ENCODE peak calls at places on chromosomes 3 and 15, in seven cellular contexts. N is cardiac muscle cell; A is esophagus squamous epithelium; S is mammary epithelial cell; K is small intestine; I is CD8-positive, alpha-beta memory T cell; U is HepG2. M is an unnamed sample. For H3K9me3, the result is how much of the 10 kb centered on the place peaks cover.

GRCh38 chr3:141402476-141403171 is 34.3 kb downstream of the ZBTB38 start:
- DNase-seq in S (no peak), U (peak), K (peak), A (no peak), I (peak), N (peak), M (peak)

GRCh38 chr3:51777985-51778384 is 1.1 kb downstream of the IQCF6 start:
- DNase-seq in K (peak), A (no peak), U (no peak), S (no peak), N (no peak), I (no peak), M (no peak)

GRCh38 chr3:42031808-42032475 is 59.2 kb upstream of the TRAK1 start:
- DNase-seq in U (no peak), N (peak), S (no peak), A (no peak), I (no peak), K (no peak), M (no peak)

GRCh38 chr15:98881526-98882517 is 125.8 kb downstream of the PGPEP1L start:
- DNase-seq in U (peak), N (peak), I (peak), S (peak), A (no peak), K (peak), M (no peak)

GRCh38 chr3:175655366-175655765 is 796.2 kb downstream of the NAALADL2 start:
- DNase-seq in K (no peak), N (no peak), I (no peak), S (no peak), U (no peak), A (no peak), M (no peak)

GRCh38 chr3:81463761-81464160 is 297.7 kb downstream of the GBE1 start:
- DNase-seq in K (no peak), U (no peak), A (no peak), S (no peak), N (no peak), I (no peak), M (no peak)

GRCh38 chr3:150775001-150775599 is 12.1 kb upstream of the SIAH2 start:
- DNase-seq in N (no peak), K (no peak), U (no peak), I (no peak), S (no peak), A (no peak), M (no peak)

GRCh38 chr15:68228143-68228970 is 1.2 kb downstream of the CLN6 start:
- DNase-seq in I (no peak), K (peak), N (no peak), A (no peak), S (peak), U (no peak), M (no peak)

GRCh38 chr3:36944012-36944640 is 728 bp downstream of the TRANK1 start:
- DNase-seq in U (no peak), N (peak), I (peak), A (no peak), S (peak), K (peak), M (peak)

GRCh38 chr3:126124148-126124868 is 40.4 kb upstream of the SLC41A3 start:
- DNase-seq in S (no peak), K (no peak), I (no peak), N (no peak), A (no peak), U (no peak), M (no peak)

GRCh38 chr15:27538325-27538724 is 560.8 kb downstream of the OCA2 start:
- DNase-seq in N (no peak), I (no peak), U (no peak), A (no peak), K (no peak), S (no peak), M (no peak)

GRCh38 chr15:100732359-100733055 is 130.1 kb downstream of the ASB7 start:
- DNase-seq in U (no peak), S (peak), I (no peak), A (no peak), K (peak), N (no peak), M (no peak)

GRCh38 chr15:39593071-39594055 is 12.5 kb downstream of the THBS1 start:
- DNase-seq in I (no peak), K (no peak), A (no peak), U (no peak), N (no peak), S (peak), M (no peak)

GRCh38 chr3:58424613-58425012 is 9.0 kb downstream of the PDHB start:
- DNase-seq in N (no peak), K (no peak), I (no peak), U (no peak), A (no peak), S (no peak), M (no peak)

GRCh38 chr3:164040991-164041390 is 1037.3 kb downstream of the SI start:
- DNase-seq in U (no peak), S (no peak), I (no peak), N (peak), K (no peak), A (no peak), M (no peak)

GRCh38 chr15:100918690-100919480 is at the start of gene LRRK1:
- DNase-seq in K (peak), U (no peak), N (peak), I (peak), S (peak), A (no peak), M (no peak)

GRCh38 chr15:70202756-70203155 is 105.0 kb upstream of the TLE3 start:
- DNase-seq in N (no peak), I (no peak), K (no peak), U (no peak), S (no peak), A (no peak), M (no peak)

DNA sequence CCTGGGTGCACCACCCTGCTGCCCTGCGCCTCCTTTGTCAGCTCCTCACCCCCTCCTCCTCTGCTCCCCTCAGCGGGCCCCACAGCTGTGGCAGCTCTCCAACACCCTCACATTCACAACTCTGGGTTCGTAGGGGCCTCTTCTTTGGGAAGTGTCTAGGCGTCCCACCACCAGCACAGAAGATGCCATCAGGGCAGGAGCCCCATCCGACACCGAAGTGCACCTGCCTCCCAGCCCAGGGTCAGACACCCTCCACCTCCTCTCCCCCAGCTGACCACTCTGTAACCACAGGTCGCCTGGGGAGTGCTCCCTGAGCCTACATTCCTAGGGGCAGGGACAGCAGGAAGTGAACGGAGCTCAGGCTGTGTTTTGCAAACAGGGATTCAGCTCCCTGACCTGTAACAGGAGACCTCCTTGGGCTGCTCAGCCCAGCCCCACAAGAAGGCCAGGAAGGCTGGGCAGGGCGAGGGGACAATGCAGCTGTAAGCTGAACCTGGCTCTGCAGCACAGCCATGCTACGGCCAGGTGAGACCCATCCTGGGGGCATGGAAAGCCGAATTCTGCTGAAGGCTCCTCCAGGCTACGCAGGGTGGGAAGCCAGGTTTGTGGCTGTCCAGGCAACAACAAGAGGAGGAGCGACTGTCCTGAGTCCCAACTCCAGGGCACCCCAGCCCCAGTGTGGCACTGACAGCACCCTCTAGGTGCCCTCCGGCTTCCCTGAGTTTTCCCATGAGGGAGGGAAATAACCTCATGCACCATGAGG is 269.0 kb downstream of the GOLGA6L6 start:
- DNase-seq in U (no peak), I (no peak), S (no peak), K (no peak), A (no peak), N (no peak), M (no peak)
- H3K9me3 ChIP-seq in U (under half), I (under half), S (under half), K (under half), A (under half), N (under half), M (under half)

GRCh38 chr15:53498996-53499395 is 260.5 kb downstream of the WDR72 start:
- DNase-seq in N (no peak), I (no peak), A (no peak), S (no peak), K (no peak), U (no peak), M (no peak)
- H3K9me3 ChIP-seq in N (under half), I (under half), A (under half), S (under half), K (under half), U (under half), M (under half)

GRCh38 chr15:25066708-25067107 is 111.9 kb downstream of the SNRPN start:
- DNase-seq in I (no peak), U (no peak), S (no peak), K (no peak), N (no peak), A (no peak), M (no peak)
- H3K9me3 ChIP-seq in I (half or more), U (half or more), S (half or more), K (under half), N (under half), A (half or more), M (half or more)

GRCh38 chr15:24784506-24784905 is 108.9 kb downstream of the NPAP1 start:
- DNase-seq in N (no peak), A (no peak), S (no peak), U (no peak), K (no peak), I (no peak), M (no peak)

DNA sequence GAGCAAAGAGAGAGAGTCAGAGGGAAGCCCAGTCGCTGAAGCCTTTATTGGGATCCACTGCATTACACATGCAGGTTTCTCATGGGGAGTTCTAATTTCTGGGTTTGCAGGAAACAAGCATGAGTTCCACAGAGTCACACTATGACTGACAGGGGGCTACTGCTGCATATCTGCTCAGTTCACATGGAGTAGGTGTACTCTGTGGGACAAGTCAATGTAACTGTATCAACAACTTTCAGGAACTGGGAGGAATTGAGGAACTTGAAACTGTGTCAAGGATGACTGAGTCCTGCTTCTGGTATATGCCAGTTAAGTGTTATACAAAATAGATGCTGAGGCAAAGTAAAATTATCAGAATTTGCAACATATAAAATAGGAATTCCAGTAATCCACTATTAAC is 110.8 kb downstream of the NPAP1 start:
- DNase-seq in I (no peak), K (no peak), S (no peak), A (no peak), U (no peak), N (no peak), M (no peak)
- H3K9me3 ChIP-seq in I (under half), K (under half), S (under half), A (under half), U (half or more), N (under half), M (under half)

GRCh38 chr15:25323420-25323819 is 115.4 kb downstream of the UBE3A start:
- DNase-seq in K (no peak), N (no peak), S (no peak), A (no peak), U (no peak), I (no peak), M (no peak)
- H3K9me3 ChIP-seq in K (under half), N (under half), S (under half), A (under half), U (under half), I (under half), M (under half)

GRCh38 chr15:79918278-79918677 is 21.5 kb upstream of the MTHFS start:
- DNase-seq in N (no peak), A (no peak), S (no peak), I (no peak), U (no peak), K (no peak), M (no peak)
- H3K9me3 ChIP-seq in N (under half), A (half or more), S (under half), I (under half), U (under half), K (under half), M (under half)

DNA sequence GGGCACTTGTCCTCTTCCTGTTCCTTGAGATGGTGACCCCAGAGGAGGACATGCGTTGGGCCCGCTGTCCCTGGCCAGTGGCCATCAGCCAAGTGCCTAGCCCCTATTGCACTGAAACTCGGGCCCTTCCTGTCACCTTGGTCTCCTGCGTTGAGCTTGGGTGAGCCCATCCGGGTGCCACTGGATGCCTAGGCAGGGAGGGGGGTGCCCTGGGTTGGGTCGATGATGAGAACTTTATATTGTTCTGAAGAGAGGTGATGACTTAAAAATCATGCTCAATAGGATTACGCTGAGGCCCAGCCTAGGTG is 221.8 kb downstream of the SNRPN start:
- DNase-seq in A (no peak), N (no peak), U (no peak), K (no peak), I (no peak), S (no peak), M (peak)
- H3K9me3 ChIP-seq in A (half or more), N (under half), U (half or more), K (under half), I (under half), S (under half), M (under half)

GRCh38 chr15:20344601-20345400 is 196.8 kb downstream of the GOLGA6L6 start:
- DNase-seq in S (peak), A (no peak), N (no peak), U (no peak), I (no peak), K (no peak), M (no peak)

GRCh38 chr15:20341901-20342605 is 199.5 kb downstream of the GOLGA6L6 start:
- DNase-seq in S (peak), I (no peak), N (peak), K (no peak), U (no peak), A (no peak), M (peak)

GRCh38 chr15:20345401-20345958 is 196.1 kb downstream of the GOLGA6L6 start:
- DNase-seq in S (no peak), K (no peak), U (no peak), A (no peak), N (no peak), I (no peak), M (no peak)

GRCh38 chr15:20340331-20340811 is 201.2 kb downstream of the GOLGA6L6 start:
- DNase-seq in U (no peak), A (no peak), K (no peak), S (peak), I (no peak), N (peak), M (peak)

GRCh38 chr15:20340931-20341661 is 200.5 kb downstream of the GOLGA6L6 start:
- DNase-seq in N (peak), A (no peak), S (peak), K (no peak), U (no peak), I (no peak), M (peak)
- H3K9me3 ChIP-seq in N (under half), A (under half), S (under half), K (under half), U (half or more), I (under half), M (under half)

DNA sequence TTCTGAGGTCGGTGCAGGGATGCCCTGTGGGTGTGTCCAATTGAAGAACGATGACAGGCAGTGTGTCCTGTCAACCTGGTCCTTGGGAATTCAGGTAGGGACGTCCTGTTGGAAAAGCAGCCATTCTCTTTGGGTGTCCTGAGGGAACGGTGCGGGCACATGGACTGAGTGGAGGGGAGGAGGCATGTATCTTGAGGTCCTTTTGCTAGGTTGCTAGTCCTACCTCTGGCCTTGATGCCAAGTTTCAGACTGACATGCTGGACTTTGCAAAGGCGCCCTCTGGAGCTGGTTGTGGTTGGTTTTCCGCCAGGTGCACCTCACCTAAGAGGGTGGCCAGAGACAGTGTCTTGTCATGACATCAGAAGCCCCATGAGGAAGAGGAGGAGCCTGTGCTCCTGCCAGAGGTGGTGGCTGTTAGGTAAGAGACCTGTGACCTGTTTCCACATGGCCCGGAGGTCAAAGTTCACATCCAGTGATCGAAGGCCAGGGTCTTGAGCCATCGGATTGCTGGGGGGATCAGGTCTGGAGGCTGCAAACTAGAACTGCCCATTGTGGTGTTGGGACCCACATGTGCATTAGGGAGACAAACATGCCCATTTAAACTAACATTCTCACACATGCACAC is 106.3 kb downstream of the SNRPN start:
- DNase-seq in N (no peak), A (no peak), U (no peak), K (no peak), S (no peak), I (no peak), M (no peak)
- H3K9me3 ChIP-seq in N (under half), A (half or more), U (half or more), K (under half), S (half or more), I (half or more), M (half or more)

GRCh38 chr3:138539352-138539751 is 54.7 kb downstream of the CEP70 start:
- DNase-seq in N (no peak), I (no peak), S (no peak), A (no peak), U (no peak), K (no peak), M (no peak)

GRCh38 chr3:138549578-138549977 is 44.5 kb downstream of the CEP70 start:
- DNase-seq in N (no peak), A (no peak), U (no peak), K (no peak), S (no peak), I (no peak), M (no peak)

GRCh38 chr3:138547342-138547975 is 46.6 kb downstream of the CEP70 start:
- DNase-seq in K (no peak), N (no peak), I (no peak), U (no peak), S (peak), A (no peak), M (no peak)

GRCh38 chr3:138542977-138543376 is 51.1 kb downstream of the CEP70 start:
- DNase-seq in N (no peak), S (no peak), A (no peak), I (no peak), K (no peak), U (no peak), M (no peak)

DNA sequence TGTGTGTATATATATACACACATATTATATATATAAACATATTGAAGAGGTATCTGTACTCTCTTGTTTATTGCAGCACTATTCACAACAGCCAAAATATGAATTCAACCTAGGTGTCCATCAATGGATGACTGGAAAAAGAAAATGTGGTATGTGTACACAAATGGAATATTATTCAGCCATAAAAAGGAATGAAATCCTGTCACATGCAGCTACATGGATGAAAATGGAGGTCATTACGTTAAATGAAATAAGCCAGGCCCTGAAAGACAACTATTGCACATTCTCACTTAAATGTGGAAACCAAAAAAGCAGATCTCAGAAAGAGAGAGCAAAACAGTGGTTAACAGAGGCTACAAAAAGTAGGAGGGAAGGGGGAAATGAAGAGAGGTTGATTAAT is 49.5 kb downstream of the CEP70 start:
- DNase-seq in N (no peak), U (no peak), K (no peak), I (no peak), S (no peak), A (no peak), M (no peak)
- H3K9me3 ChIP-seq in N (under half), U (under half), K (under half), I (under half), S (under half), A (under half), M (under half)

M was measured in T-helper 17 cell.